ENCODE peak calls at places on chromosome 18, in seven cellular contexts. One of them, this sample, is unnamed.
A peak's percentile ranks its signal among the peaks of the same experiment; 100 is the strongest.

GRCh38 chr18:36314098-36314497 is 16.6 kb downstream of the FHOD3 start:
- DNase-seq in mesendoderm: no peak
- DNase-seq in hepatocyte: no peak
- DNase-seq in cardiac muscle cell: peak; percentile 85
- DNase-seq in naive thymus-derived CD4-positive, alpha-beta T cell: no peak
- DNase-seq in heart right ventricle: no peak
- DNase-seq in fibroblast of lung: peak; percentile 31
- DNase-seq in this sample: no peak

GRCh38 chr18:43870626-43871025 is 593.3 kb upstream of the SYT4 start:
- DNase-seq in mesendoderm: no peak
- DNase-seq in heart right ventricle: no peak
- DNase-seq in hepatocyte: no peak
- DNase-seq in naive thymus-derived CD4-positive, alpha-beta T cell: no peak
- DNase-seq in fibroblast of lung: peak; percentile 43
- DNase-seq in cardiac muscle cell: peak; percentile 33
- DNase-seq in this sample: no peak

GRCh38 chr18:59402432-59403090 is 43.5 kb upstream of the LMAN1 start:
- DNase-seq in mesendoderm: peak; percentile 99
- DNase-seq in heart right ventricle: peak; percentile 56
- DNase-seq in hepatocyte: peak; percentile 89
- DNase-seq in fibroblast of lung: peak; percentile 69
- DNase-seq in cardiac muscle cell: peak; percentile 78
- DNase-seq in naive thymus-derived CD4-positive, alpha-beta T cell: peak; percentile 52
- DNase-seq in this sample: peak; percentile 68

GRCh38 chr18:57956495-57956894 is 87.5 kb upstream of the NEDD4L start:
- DNase-seq in fibroblast of lung: no peak
- DNase-seq in naive thymus-derived CD4-positive, alpha-beta T cell: no peak
- DNase-seq in cardiac muscle cell: no peak
- DNase-seq in hepatocyte: no peak
- DNase-seq in heart right ventricle: no peak
- DNase-seq in mesendoderm: no peak
- DNase-seq in this sample: no peak

GRCh38 chr18:3791258-3791657 is 341.3 kb downstream of the TGIF1 start:
- DNase-seq in cardiac muscle cell: no peak
- DNase-seq in naive thymus-derived CD4-positive, alpha-beta T cell: no peak
- DNase-seq in mesendoderm: no peak
- DNase-seq in heart right ventricle: no peak
- DNase-seq in fibroblast of lung: no peak
- DNase-seq in hepatocyte: no peak
- DNase-seq in this sample: no peak

GRCh38 chr18:33114749-33115148 is 325.8 kb downstream of the CCDC178 start:
- DNase-seq in cardiac muscle cell: no peak
- DNase-seq in hepatocyte: no peak
- DNase-seq in naive thymus-derived CD4-positive, alpha-beta T cell: no peak
- DNase-seq in heart right ventricle: no peak
- DNase-seq in mesendoderm: no peak
- DNase-seq in fibroblast of lung: no peak
- DNase-seq in this sample: no peak

GRCh38 chr18:54926593-54927297 is 32.5 kb downstream of the CCDC68 start:
- DNase-seq in mesendoderm: no peak
- DNase-seq in fibroblast of lung: peak; percentile 39
- DNase-seq in heart right ventricle: no peak
- DNase-seq in naive thymus-derived CD4-positive, alpha-beta T cell: no peak
- DNase-seq in hepatocyte: no peak
- DNase-seq in cardiac muscle cell: peak; percentile 48
- DNase-seq in this sample: no peak

GRCh38 chr18:13606589-13607254 is 119.6 kb downstream of the FAM210A start:
- DNase-seq in hepatocyte: peak; percentile 45
- DNase-seq in cardiac muscle cell: no peak
- DNase-seq in fibroblast of lung: no peak
- DNase-seq in naive thymus-derived CD4-positive, alpha-beta T cell: no peak
- DNase-seq in heart right ventricle: no peak
- DNase-seq in mesendoderm: no peak
- DNase-seq in this sample: no peak

GRCh38 chr18:30544141-30544540 is 498.4 kb downstream of the DSC3 start:
- DNase-seq in fibroblast of lung: no peak
- DNase-seq in cardiac muscle cell: no peak
- DNase-seq in mesendoderm: no peak
- DNase-seq in heart right ventricle: no peak
- DNase-seq in hepatocyte: no peak
- DNase-seq in naive thymus-derived CD4-positive, alpha-beta T cell: no peak
- DNase-seq in this sample: no peak

DNA sequence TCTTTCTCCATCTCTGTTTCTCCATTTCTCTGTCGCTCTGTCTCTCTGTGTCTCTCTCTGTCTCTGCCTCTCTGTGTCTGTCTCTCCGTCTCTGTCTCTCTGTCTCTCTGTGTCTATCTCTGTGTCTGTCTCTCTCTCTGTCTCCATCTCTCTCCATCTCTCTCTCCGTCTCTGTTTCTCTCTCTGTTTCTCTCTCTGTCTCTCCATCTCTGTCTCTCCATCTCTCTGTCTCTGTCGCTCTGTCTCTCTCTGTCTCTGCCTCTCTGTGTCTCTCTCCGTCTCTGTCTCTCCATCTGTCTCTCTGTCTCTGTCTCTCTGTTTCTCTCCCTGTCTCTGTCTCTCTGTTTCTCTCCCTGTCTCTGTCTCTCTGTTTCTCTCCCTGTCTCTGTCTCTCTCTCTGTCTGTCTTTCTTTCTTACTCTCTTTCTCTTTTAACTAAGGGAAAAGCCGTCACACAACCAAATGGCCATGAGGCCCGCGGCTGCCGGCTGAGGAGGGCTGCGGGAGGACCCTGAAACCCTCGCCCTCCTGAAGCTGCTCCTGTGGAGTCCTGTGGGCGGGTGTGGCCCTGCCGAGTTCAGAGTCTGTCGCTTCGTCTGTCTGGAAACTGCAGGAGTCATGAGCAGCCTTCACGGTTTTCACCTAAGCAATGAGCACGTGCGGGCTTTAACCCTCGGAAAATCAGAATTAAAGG is 29.3 kb downstream of the NFATC1 start:
- DNase-seq in cardiac muscle cell: no peak
- DNase-seq in mesendoderm: no peak
- DNase-seq in naive thymus-derived CD4-positive, alpha-beta T cell: no peak
- DNase-seq in heart right ventricle: no peak
- DNase-seq in hepatocyte: no peak
- DNase-seq in fibroblast of lung: no peak
- DNase-seq in this sample: no peak
- H3K27me3 ChIP-seq in cardiac muscle cell: no peaks in the 10 kb centered on the region
- H3K27me3 ChIP-seq in mesendoderm: no peaks in the 10 kb centered on the region
- H3K27me3 ChIP-seq in naive thymus-derived CD4-positive, alpha-beta T cell: no peaks in the 10 kb centered on the region
- H3K27me3 ChIP-seq in heart right ventricle: no peaks in the 10 kb centered on the region
- H3K27me3 ChIP-seq in hepatocyte: no peaks in the 10 kb centered on the region
- H3K27me3 ChIP-seq in fibroblast of lung: no peaks in the 10 kb centered on the region
- H3K27me3 ChIP-seq in this sample: peaks cover 5% of the 10 kb centered on the region

GRCh38 chr18:48848641-48849143 is 102.1 kb downstream of the SMAD7 start:
- DNase-seq in cardiac muscle cell: peak; percentile 70
- DNase-seq in fibroblast of lung: no peak
- DNase-seq in naive thymus-derived CD4-positive, alpha-beta T cell: no peak
- DNase-seq in heart right ventricle: peak; percentile 52
- DNase-seq in hepatocyte: no peak
- DNase-seq in mesendoderm: no peak
- DNase-seq in this sample: no peak

GRCh38 chr18:48846423-48846932 is 104.3 kb downstream of the SMAD7 start:
- DNase-seq in fibroblast of lung: no peak
- DNase-seq in hepatocyte: no peak
- DNase-seq in cardiac muscle cell: no peak
- DNase-seq in mesendoderm: no peak
- DNase-seq in heart right ventricle: no peak
- DNase-seq in naive thymus-derived CD4-positive, alpha-beta T cell: no peak
- DNase-seq in this sample: no peak

GRCh38 chr18:48850891-48851302 is 99.9 kb downstream of the SMAD7 start:
- DNase-seq in fibroblast of lung: peak; percentile 57
- DNase-seq in hepatocyte: no peak
- DNase-seq in naive thymus-derived CD4-positive, alpha-beta T cell: no peak
- DNase-seq in heart right ventricle: peak; percentile 39
- DNase-seq in cardiac muscle cell: peak; percentile 88
- DNase-seq in mesendoderm: peak; percentile 80
- DNase-seq in this sample: no peak

GRCh38 chr18:48845174-48845573 is 105.6 kb downstream of the SMAD7 start:
- DNase-seq in mesendoderm: no peak
- DNase-seq in fibroblast of lung: no peak
- DNase-seq in hepatocyte: no peak
- DNase-seq in cardiac muscle cell: no peak
- DNase-seq in heart right ventricle: no peak
- DNase-seq in naive thymus-derived CD4-positive, alpha-beta T cell: no peak
- DNase-seq in this sample: no peak

DNA sequence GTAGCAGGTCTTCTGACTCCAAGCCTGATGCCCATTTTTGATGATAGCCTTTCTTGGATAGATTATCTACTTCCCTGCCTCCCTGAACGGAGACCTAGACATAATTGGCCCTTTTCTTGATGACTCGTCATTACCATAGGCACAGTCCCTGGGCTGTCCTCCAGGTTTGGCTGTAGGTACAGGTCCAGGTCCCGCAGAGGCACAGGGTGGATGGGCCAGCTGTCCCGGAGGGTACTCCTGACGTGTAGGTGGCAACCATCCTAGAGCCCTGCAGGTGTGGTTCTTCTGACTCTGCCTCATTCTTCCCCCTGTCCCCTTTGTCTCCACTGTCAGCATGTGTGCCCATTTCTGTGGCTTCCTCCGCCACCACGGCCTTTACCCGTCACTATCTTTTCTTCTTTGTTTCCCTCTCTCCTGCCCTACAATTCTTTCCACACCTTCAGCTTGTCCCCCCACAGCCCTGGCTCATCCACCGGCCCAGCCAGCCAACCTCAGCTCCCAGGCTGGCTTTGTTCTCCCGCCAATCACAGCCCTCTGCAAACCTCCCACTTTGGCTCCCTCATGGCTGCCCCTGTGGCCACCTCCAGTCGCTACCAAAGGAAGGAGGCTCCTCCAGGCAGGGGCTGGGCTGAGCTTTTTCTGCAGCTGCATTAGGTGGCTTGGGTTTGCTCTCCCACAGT is 102.8 kb downstream of the SMAD7 start:
- DNase-seq in mesendoderm: no peak
- DNase-seq in fibroblast of lung: no peak
- DNase-seq in hepatocyte: no peak
- DNase-seq in cardiac muscle cell: no peak
- DNase-seq in naive thymus-derived CD4-positive, alpha-beta T cell: no peak
- DNase-seq in heart right ventricle: no peak
- DNase-seq in this sample: no peak
- H3K27ac ChIP-seq in mesendoderm: no peak overlapping the region
- H3K27ac ChIP-seq in fibroblast of lung: no peak overlapping the region
- H3K27ac ChIP-seq in hepatocyte: no peak overlapping the region
- H3K27ac ChIP-seq in cardiac muscle cell: no peak overlapping the region
- H3K27ac ChIP-seq in naive thymus-derived CD4-positive, alpha-beta T cell: no peak overlapping the region
- H3K27ac ChIP-seq in heart right ventricle: peak overlapping the region; percentile 66
- H3K27ac ChIP-seq in this sample: peak overlapping the region; percentile 52

DNA sequence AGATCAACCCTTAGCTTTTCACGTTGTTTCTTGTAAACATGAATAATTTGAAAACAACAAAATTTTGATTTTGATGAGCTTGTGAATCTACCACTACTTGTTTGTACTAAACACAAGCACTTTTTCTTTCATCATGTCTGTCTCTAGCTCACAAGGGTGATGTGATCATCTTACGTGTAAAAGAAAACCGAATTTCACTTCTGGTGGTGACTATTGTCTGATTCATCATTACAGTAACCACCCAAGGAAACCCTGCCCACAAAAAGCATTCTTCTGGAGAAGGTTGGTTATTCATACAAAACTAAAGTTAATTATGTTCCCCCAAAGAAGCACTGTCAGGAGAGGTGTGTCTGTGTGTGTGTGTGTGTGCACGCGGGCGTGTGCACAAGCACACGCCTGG is 285.4 kb downstream of the ZNF516 start:
- DNase-seq in heart right ventricle: no peak
- DNase-seq in mesendoderm: no peak
- DNase-seq in hepatocyte: no peak
- DNase-seq in cardiac muscle cell: peak; percentile 25
- DNase-seq in fibroblast of lung: peak; percentile 45
- DNase-seq in naive thymus-derived CD4-positive, alpha-beta T cell: no peak
- DNase-seq in this sample: no peak
- H3K27me3 ChIP-seq in heart right ventricle: peaks cover 3% of the 10 kb centered on the region
- H3K27me3 ChIP-seq in mesendoderm: no peaks in the 10 kb centered on the region
- H3K27me3 ChIP-seq in hepatocyte: no peaks in the 10 kb centered on the region
- H3K27me3 ChIP-seq in cardiac muscle cell: no peaks in the 10 kb centered on the region
- H3K27me3 ChIP-seq in fibroblast of lung: no peaks in the 10 kb centered on the region
- H3K27me3 ChIP-seq in naive thymus-derived CD4-positive, alpha-beta T cell: no peaks in the 10 kb centered on the region
- H3K27me3 ChIP-seq in this sample: no peaks in the 10 kb centered on the region

GRCh38 chr18:7812431-7813063 is 245.4 kb downstream of the PTPRM start:
- DNase-seq in hepatocyte: no peak
- DNase-seq in fibroblast of lung: peak; percentile 54
- DNase-seq in mesendoderm: no peak
- DNase-seq in cardiac muscle cell: peak; percentile 80
- DNase-seq in naive thymus-derived CD4-positive, alpha-beta T cell: no peak
- DNase-seq in heart right ventricle: no peak
- DNase-seq in this sample: no peak

GRCh38 chr18:7808054-7808453 is 240.9 kb downstream of the PTPRM start:
- DNase-seq in fibroblast of lung: no peak
- DNase-seq in heart right ventricle: no peak
- DNase-seq in cardiac muscle cell: no peak
- DNase-seq in naive thymus-derived CD4-positive, alpha-beta T cell: no peak
- DNase-seq in hepatocyte: no peak
- DNase-seq in mesendoderm: no peak
- DNase-seq in this sample: no peak

GRCh38 chr18:7809978-7810377 is 242.9 kb downstream of the PTPRM start:
- DNase-seq in naive thymus-derived CD4-positive, alpha-beta T cell: no peak
- DNase-seq in mesendoderm: peak; percentile 70
- DNase-seq in fibroblast of lung: no peak
- DNase-seq in hepatocyte: no peak
- DNase-seq in heart right ventricle: no peak
- DNase-seq in cardiac muscle cell: no peak
- DNase-seq in this sample: no peak

GRCh38 chr18:7808992-7809391 is 241.9 kb downstream of the PTPRM start:
- DNase-seq in cardiac muscle cell: no peak
- DNase-seq in fibroblast of lung: no peak
- DNase-seq in mesendoderm: peak; percentile 71
- DNase-seq in heart right ventricle: no peak
- DNase-seq in hepatocyte: no peak
- DNase-seq in naive thymus-derived CD4-positive, alpha-beta T cell: no peak
- DNase-seq in this sample: no peak

DNA sequence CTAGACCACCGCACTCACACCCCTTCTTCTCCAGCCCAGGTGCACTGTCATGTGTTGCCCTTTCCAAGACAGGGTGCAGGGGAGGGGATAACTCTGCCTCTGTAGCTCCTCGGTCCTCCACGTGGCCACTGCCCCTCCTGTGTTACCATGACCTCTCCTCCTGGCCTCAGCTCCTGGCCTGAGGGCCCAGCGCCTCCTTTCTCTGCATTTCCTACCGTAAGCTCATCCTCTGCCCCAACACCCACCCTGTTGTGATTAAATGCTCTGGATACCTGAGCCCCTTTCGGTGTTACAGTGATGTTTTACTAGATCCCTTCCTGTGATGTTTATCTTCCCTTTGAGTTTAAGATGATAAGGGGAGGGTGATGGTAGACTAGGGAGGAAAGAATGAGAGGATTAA is 242.3 kb downstream of the PTPRM start:
- DNase-seq in hepatocyte: no peak
- DNase-seq in cardiac muscle cell: no peak
- DNase-seq in heart right ventricle: no peak
- DNase-seq in mesendoderm: peak; percentile 87
- DNase-seq in naive thymus-derived CD4-positive, alpha-beta T cell: no peak
- DNase-seq in fibroblast of lung: no peak
- DNase-seq in this sample: no peak
- H3K27ac ChIP-seq in hepatocyte: no peak overlapping the region
- H3K27ac ChIP-seq in cardiac muscle cell: peak overlapping the region; percentile 84
- H3K27ac ChIP-seq in heart right ventricle: no peak overlapping the region
- H3K27ac ChIP-seq in mesendoderm: peak overlapping the region; percentile 9
- H3K27ac ChIP-seq in naive thymus-derived CD4-positive, alpha-beta T cell: no peak overlapping the region
- H3K27ac ChIP-seq in fibroblast of lung: no peak overlapping the region
- H3K27ac ChIP-seq in this sample: no peak overlapping the region

GRCh38 chr18:47260924-47261701 is 9.7 kb upstream of the SKOR2 start:
- DNase-seq in mesendoderm: peak; percentile 44
- DNase-seq in heart right ventricle: no peak
- DNase-seq in naive thymus-derived CD4-positive, alpha-beta T cell: no peak
- DNase-seq in hepatocyte: no peak
- DNase-seq in cardiac muscle cell: no peak
- DNase-seq in fibroblast of lung: no peak
- DNase-seq in this sample: no peak
- H3K27me3 ChIP-seq in mesendoderm: peaks cover 63% of the 10 kb centered on the region
- H3K27me3 ChIP-seq in heart right ventricle: peaks cover 100% of the 10 kb centered on the region
- H3K27me3 ChIP-seq in naive thymus-derived CD4-positive, alpha-beta T cell: peaks cover 5% of the 10 kb centered on the region
- H3K27me3 ChIP-seq in hepatocyte: peaks cover 100% of the 10 kb centered on the region
- H3K27me3 ChIP-seq in cardiac muscle cell: peaks cover 100% of the 10 kb centered on the region
- H3K27me3 ChIP-seq in fibroblast of lung: peaks cover 22% of the 10 kb centered on the region
- H3K27me3 ChIP-seq in this sample: peaks cover 62% of the 10 kb centered on the region

This sample was measured in dorsolateral prefrontal cortex.